ENCODE peak calls at places on chromosomes 13 and 19, in ten cellular contexts. A is nephron progenitor cell; F is heart left ventricle; P is activated naive CD4-positive, alpha-beta T cell treated with anti-CD3 and anti-CD28 coated beads for 36 hours; K is body of pancreas; G is ureter; H is stimulated activated CD4-positive, alpha-beta T cell treated with anti-CD3 and anti-CD28 coated beads, Interleukin-1b, Interleukin-23, amount 100 ng/mL, for 1 hour; U is AG20443; S is stimulated activated naive CD8-positive, alpha-beta T cell treated with anti-CD3 and anti-CD28 coated beads, Interleukin-15, Interleukin-2, amounts not matched to agents 100 U/mL and 50 U/mL, for 24 hours; R is IMR-90. E is an unnamed sample.

GRCh38 chr13:109156181-109156935 is 526.9 kb downstream of the MYO16 start:
- DNase-seq in A (no peak), F (no peak), P (no peak), K (no peak), G (no peak), H (no peak), U (peak; percentile 56), S (no peak), R (peak; percentile 86), E (peak; percentile 66)

GRCh38 chr19:38993271-38993670 is 17.7 kb upstream of the FBXO17 start:
- DNase-seq in A (no peak), F (no peak), P (no peak), K (no peak), G (no peak), H (no peak), U (peak; percentile 70), S (no peak), R (peak; percentile 74), E (no peak)

GRCh38 chr13:106246817-106247216 is 288.6 kb downstream of the EFNB2 start:
- DNase-seq in A (no peak), F (no peak), P (no peak), K (no peak), G (no peak), H (no peak), U (no peak), S (no peak), R (no peak), E (no peak)

GRCh38 chr13:30932481-30933333 is at the start of gene TEX26:
- DNase-seq in A (peak; percentile 81), F (no peak), P (no peak), K (no peak), G (no peak), H (no peak), U (peak; percentile 25), S (no peak), R (no peak), E (peak; percentile 51)

GRCh38 chr13:69720278-69720983 is 387.2 kb upstream of the ATXN8OS start:
- DNase-seq in A (no peak), F (no peak), P (no peak), K (no peak), G (no peak), H (no peak), U (no peak), S (no peak), R (no peak), E (no peak)

GRCh38 chr13:57553932-57554331 is 77.6 kb upstream of the PCDH17 start:
- DNase-seq in A (no peak), F (no peak), P (no peak), K (no peak), G (no peak), H (no peak), U (no peak), S (no peak), R (no peak), E (no peak)

GRCh38 chr13:28392428-28392827 is 102.5 kb downstream of the FLT1 start:
- DNase-seq in A (no peak), F (no peak), P (no peak), K (no peak), G (no peak), H (no peak), U (no peak), S (no peak), R (no peak), E (no peak)

GRCh38 chr13:112184261-112184660 is 117.3 kb downstream of the SOX1 start:
- DNase-seq in A (no peak), F (no peak), P (no peak), K (no peak), G (no peak), H (no peak), U (no peak), S (no peak), R (no peak), E (no peak)

GRCh38 chr19:11025997-11026396 is 63.3 kb upstream of the LDLR start:
- DNase-seq in A (no peak), F (no peak), P (no peak), K (no peak), G (no peak), H (no peak), U (no peak), S (no peak), R (no peak), E (no peak)

GRCh38 chr19:49669511-49669910 is 3.8 kb downstream of the BCL2L12 start:
- DNase-seq in A (no peak), F (no peak), P (no peak), K (no peak), G (no peak), H (no peak), U (no peak), S (no peak), R (no peak), E (no peak)

GRCh38 chr13:110030394-110030928 is 244.1 kb upstream of the IRS2 start:
- DNase-seq in A (no peak), F (no peak), P (no peak), K (no peak), G (no peak), H (no peak), U (no peak), S (no peak), R (no peak), E (no peak)

GRCh38 chr13:99985243-99985874 is 3.8 kb downstream of the ZIC2 start:
- DNase-seq in A (peak; percentile 71), F (no peak), P (no peak), K (no peak), G (no peak), H (no peak), U (no peak), S (peak; percentile 25), R (no peak), E (no peak)

GRCh38 chr19:4730740-4731171 is 7.1 kb upstream of the DPP9 start:
- DNase-seq in A (peak; percentile 58), F (no peak), P (peak; percentile 77), K (peak; percentile 45), G (no peak), H (peak; percentile 22), U (peak; percentile 36), S (peak; percentile 77), R (no peak), E (peak; percentile 55)

GRCh38 chr13:44622259-44622658 is 46.1 kb upstream of the TSC22D1 start:
- DNase-seq in A (no peak), F (no peak), P (no peak), K (no peak), G (no peak), H (no peak), U (no peak), S (no peak), R (no peak), E (no peak)

GRCh38 chr19:6216236-6216995 is 63.4 kb downstream of the MLLT1 start:
- DNase-seq in A (no peak), F (no peak), P (no peak), K (no peak), G (no peak), H (no peak), U (no peak), S (no peak), R (no peak), E (no peak)

GRCh38 chr13:108621421-108621820 is 8.0 kb upstream of the MYO16 start:
- DNase-seq in A (no peak), F (no peak), P (no peak), K (no peak), G (no peak), H (no peak), U (no peak), S (no peak), R (no peak), E (no peak)

GRCh38 chr13:26280822-26281221 is 26.9 kb downstream of the CDK8 start:
- DNase-seq in A (no peak), F (no peak), P (no peak), K (peak; percentile 20), G (no peak), H (no peak), U (no peak), S (no peak), R (no peak), E (no peak)

GRCh38 chr19:13057147-13057572 is 45.5 kb downstream of the LYL1 start:
- DNase-seq in A (no peak), F (peak; percentile 22), P (no peak), K (no peak), G (no peak), H (no peak), U (no peak), S (no peak), R (no peak), E (no peak)

GRCh38 chr13:28611021-28611420 is 47.9 kb upstream of the POMP start:
- DNase-seq in A (no peak), F (no peak), P (peak; percentile 18), K (no peak), G (no peak), H (no peak), U (no peak), S (no peak), R (peak; percentile 26), E (no peak)

GRCh38 chr13:40159736-40160135 is 504.3 kb downstream of the COG6 start:
- DNase-seq in A (no peak), F (no peak), P (no peak), K (no peak), G (no peak), H (no peak), U (no peak), S (no peak), R (no peak), E (no peak)

GRCh38 chr13:59424661-59425060 is 739.1 kb downstream of the DIAPH3 start:
- DNase-seq in A (no peak), F (no peak), P (no peak), K (no peak), G (no peak), H (no peak), U (peak; percentile 22), S (no peak), R (peak; percentile 69), E (no peak)

GRCh38 chr13:113004126-113004525 is 35.1 kb downstream of the MCF2L start:
- DNase-seq in A (no peak), F (no peak), P (no peak), K (no peak), G (no peak), H (no peak), U (no peak), S (no peak), R (no peak), E (no peak)

GRCh38 chr13:36347826-36348225 is 1.6 kb upstream of the SPART start:
- DNase-seq in A (no peak), F (no peak), P (no peak), K (no peak), G (no peak), H (no peak), U (no peak), S (no peak), R (no peak), E (no peak)

GRCh38 chr19:19278315-19278714 is 5.2 kb upstream of the TM6SF2 start:
- DNase-seq in A (no peak), F (no peak), P (no peak), K (no peak), G (no peak), H (no peak), U (no peak), S (no peak), R (no peak), E (no peak)

GRCh38 chr13:50797081-50797480 is 46.4 kb downstream of the DLEU7 start:
- DNase-seq in A (no peak), F (no peak), P (no peak), K (no peak), G (no peak), H (no peak), U (no peak), S (no peak), R (no peak), E (no peak)

GRCh38 chr13:78054152-78054551 is 135.5 kb upstream of the EDNRB start:
- DNase-seq in A (no peak), F (no peak), P (no peak), K (no peak), G (no peak), H (no peak), U (no peak), S (no peak), R (no peak), E (no peak)

GRCh38 chr19:29514525-29515232 is 11.1 kb upstream of the VSTM2B start:
- DNase-seq in A (no peak), F (no peak), P (no peak), K (no peak), G (no peak), H (no peak), U (no peak), S (no peak), R (no peak), E (no peak)

GRCh38 chr13:32984857-32985626 is 31.2 kb upstream of the KL start:
- DNase-seq in A (no peak), F (no peak), P (no peak), K (peak; percentile 30), G (no peak), H (no peak), U (no peak), S (no peak), R (peak; percentile 58), E (no peak)

E was measured in left ventricle myocardium superior.